ENCODE peak calls at places on chromosomes 7 and 10, in six cellular contexts. One of them, this sample, is unnamed.

GRCh38 chr7:83655951-83656556 is 7.1 kb upstream of the SEMA3E start:
- DNase-seq in NCI-H2171 treated with DMSO at 0.1 percent for 48 hours: peak; percentile 42
- DNase-seq in activated CD4-positive, alpha-beta T cell treated with anti-CD3 and anti-CD28 coated beads, Interleukin-2, amount 10 ng/mL, durations not matched to agents 7 days and 5 days: no peak
- DNase-seq in DMS153: peak; percentile 40
- DNase-seq in A549: peak; percentile 70
- DNase-seq in C1 segment of cervical spinal cord: no peak
- DNase-seq in this sample: no peak

GRCh38 chr7:150898475-150899011 is 46.2 kb downstream of the AOC1 start:
- DNase-seq in A549: peak; percentile 68
- DNase-seq in activated CD4-positive, alpha-beta T cell treated with anti-CD3 and anti-CD28 coated beads, Interleukin-2, amount 10 ng/mL, durations not matched to agents 7 days and 5 days: peak; percentile 80
- DNase-seq in NCI-H2171 treated with DMSO at 0.1 percent for 48 hours: peak; percentile 57
- DNase-seq in C1 segment of cervical spinal cord: peak; percentile 70
- DNase-seq in DMS153: peak; percentile 42
- DNase-seq in this sample: peak; percentile 66

GRCh38 chr7:8249121-8249520 is 12.8 kb downstream of the ICA1 start:
- DNase-seq in NCI-H2171 treated with DMSO at 0.1 percent for 48 hours: no peak
- DNase-seq in activated CD4-positive, alpha-beta T cell treated with anti-CD3 and anti-CD28 coated beads, Interleukin-2, amount 10 ng/mL, durations not matched to agents 7 days and 5 days: no peak
- DNase-seq in C1 segment of cervical spinal cord: no peak
- DNase-seq in A549: no peak
- DNase-seq in DMS153: no peak
- DNase-seq in this sample: no peak

GRCh38 chr7:106858618-106859532 is 6.2 kb upstream of the PIK3CG start:
- DNase-seq in activated CD4-positive, alpha-beta T cell treated with anti-CD3 and anti-CD28 coated beads, Interleukin-2, amount 10 ng/mL, durations not matched to agents 7 days and 5 days: no peak
- DNase-seq in C1 segment of cervical spinal cord: no peak
- DNase-seq in DMS153: no peak
- DNase-seq in A549: peak; percentile 42
- DNase-seq in NCI-H2171 treated with DMSO at 0.1 percent for 48 hours: peak; percentile 65
- DNase-seq in this sample: no peak

GRCh38 chr7:98051118-98051744 is 55.4 kb upstream of the LMTK2 start:
- DNase-seq in C1 segment of cervical spinal cord: no peak
- DNase-seq in activated CD4-positive, alpha-beta T cell treated with anti-CD3 and anti-CD28 coated beads, Interleukin-2, amount 10 ng/mL, durations not matched to agents 7 days and 5 days: peak; percentile 39
- DNase-seq in DMS153: peak; percentile 27
- DNase-seq in NCI-H2171 treated with DMSO at 0.1 percent for 48 hours: peak; percentile 82
- DNase-seq in A549: no peak
- DNase-seq in this sample: no peak

GRCh38 chr10:75466016-75466415 is 34.6 kb downstream of the LRMDA start:
- DNase-seq in DMS153: no peak
- DNase-seq in NCI-H2171 treated with DMSO at 0.1 percent for 48 hours: no peak
- DNase-seq in activated CD4-positive, alpha-beta T cell treated with anti-CD3 and anti-CD28 coated beads, Interleukin-2, amount 10 ng/mL, durations not matched to agents 7 days and 5 days: no peak
- DNase-seq in C1 segment of cervical spinal cord: no peak
- DNase-seq in A549: no peak
- DNase-seq in this sample: no peak

GRCh38 chr10:77371848-77372247 is 265.8 kb downstream of the KCNMA1 start:
- DNase-seq in C1 segment of cervical spinal cord: no peak
- DNase-seq in A549: peak; percentile 43
- DNase-seq in NCI-H2171 treated with DMSO at 0.1 percent for 48 hours: no peak
- DNase-seq in activated CD4-positive, alpha-beta T cell treated with anti-CD3 and anti-CD28 coated beads, Interleukin-2, amount 10 ng/mL, durations not matched to agents 7 days and 5 days: no peak
- DNase-seq in DMS153: no peak
- DNase-seq in this sample: no peak

GRCh38 chr7:18570890-18571478 is 75.4 kb downstream of the HDAC9 start:
- DNase-seq in DMS153: peak; percentile 40
- DNase-seq in NCI-H2171 treated with DMSO at 0.1 percent for 48 hours: peak; percentile 32
- DNase-seq in activated CD4-positive, alpha-beta T cell treated with anti-CD3 and anti-CD28 coated beads, Interleukin-2, amount 10 ng/mL, durations not matched to agents 7 days and 5 days: no peak
- DNase-seq in C1 segment of cervical spinal cord: no peak
- DNase-seq in A549: peak; percentile 40
- DNase-seq in this sample: no peak

GRCh38 chr10:101244321-101245050 is 15.2 kb upstream of the LBX1 start:
- DNase-seq in NCI-H2171 treated with DMSO at 0.1 percent for 48 hours: no peak
- DNase-seq in A549: peak; percentile 72
- DNase-seq in activated CD4-positive, alpha-beta T cell treated with anti-CD3 and anti-CD28 coated beads, Interleukin-2, amount 10 ng/mL, durations not matched to agents 7 days and 5 days: no peak
- DNase-seq in C1 segment of cervical spinal cord: no peak
- DNase-seq in DMS153: no peak
- DNase-seq in this sample: no peak

GRCh38 chr10:71435571-71436267 is 39.0 kb downstream of the CDH23 start:
- DNase-seq in NCI-H2171 treated with DMSO at 0.1 percent for 48 hours: no peak
- DNase-seq in A549: no peak
- DNase-seq in activated CD4-positive, alpha-beta T cell treated with anti-CD3 and anti-CD28 coated beads, Interleukin-2, amount 10 ng/mL, durations not matched to agents 7 days and 5 days: no peak
- DNase-seq in C1 segment of cervical spinal cord: no peak
- DNase-seq in DMS153: no peak
- DNase-seq in this sample: no peak

GRCh38 chr7:124183649-124184048 is 150.8 kb upstream of the TMEM229A start:
- DNase-seq in DMS153: no peak
- DNase-seq in NCI-H2171 treated with DMSO at 0.1 percent for 48 hours: no peak
- DNase-seq in activated CD4-positive, alpha-beta T cell treated with anti-CD3 and anti-CD28 coated beads, Interleukin-2, amount 10 ng/mL, durations not matched to agents 7 days and 5 days: no peak
- DNase-seq in C1 segment of cervical spinal cord: no peak
- DNase-seq in A549: no peak
- DNase-seq in this sample: no peak

This sample was measured in tibial nerve.